ENCODE peak calls at places on chromosomes 13 and 19, in nine cellular contexts. K is lower lobe of right lung, B is spleen, W is AG09309, Z is fibroblast of pulmonary artery, E is IMR-90, M is fibroblast of the aortic adventitia, R is osteoblast, V is cardiac muscle cell. L is an unnamed sample.

GRCh38 chr19:58547323-58548312 is 3.8 kb downstream of the TRIM28 start:
- DNase-seq in M (no peak), E (no peak), V (no peak), Z (no peak), K (no peak), B (no peak), R (peak), W (no peak), L (no peak)

GRCh38 chr13:40342461-40342860 is 324.0 kb downstream of the FOXO1 start:
- DNase-seq in B (no peak), Z (no peak), R (no peak), E (no peak), V (no peak), K (no peak), W (no peak), M (peak), L (no peak)

GRCh38 chr19:52492991-52493470 is 34.4 kb upstream of the ZNF808 start:
- DNase-seq in M (no peak), E (no peak), B (no peak), K (peak), V (no peak), W (no peak), Z (no peak), R (peak), L (peak)

GRCh38 chr13:82713681-82714405 is 1168.4 kb downstream of the SLITRK1 start:
- DNase-seq in R (no peak), V (peak), K (no peak), Z (peak), E (peak), B (no peak), W (peak), M (peak), L (no peak)

GRCh38 chr13:106318941-106319411 is 216.5 kb downstream of the EFNB2 start:
- DNase-seq in K (no peak), E (peak), W (peak), R (peak), M (peak), Z (peak), V (peak), B (no peak), L (peak)

GRCh38 chr19:29289020-29289419 is 76.1 kb upstream of the UQCRFS1 start:
- DNase-seq in B (no peak), V (no peak), E (no peak), M (no peak), R (no peak), W (no peak), K (no peak), Z (no peak), L (no peak)

GRCh38 chr19:48445256-48445605 is 552 bp upstream of the GRWD1 start:
- DNase-seq in V (peak), B (no peak), M (peak), W (peak), K (no peak), R (peak), E (peak), Z (peak), L (peak)

GRCh38 chr13:77381059-77381458 is 54.2 kb upstream of the MYCBP2 start:
- DNase-seq in M (no peak), W (no peak), R (no peak), B (no peak), E (no peak), K (no peak), Z (no peak), V (no peak), L (no peak)

GRCh38 chr19:49744946-49745381 is 18.1 kb downstream of the TSKS start:
- DNase-seq in Z (no peak), W (no peak), E (no peak), V (no peak), R (peak), B (no peak), M (no peak), K (no peak), L (no peak)

GRCh38 chr13:50574731-50575130 is 268.8 kb downstream of the DLEU7 start:
- DNase-seq in V (peak), K (no peak), Z (peak), E (no peak), M (peak), B (no peak), R (peak), W (peak), L (no peak)

GRCh38 chr13:33183431-33184130 is 102.0 kb downstream of the STARD13 start:
- DNase-seq in B (no peak), W (peak), M (no peak), R (peak), K (no peak), Z (no peak), E (peak), V (no peak), L (peak)

GRCh38 chr13:27578121-27579030 is 42.0 kb downstream of the LNX2 start:
- DNase-seq in M (no peak), K (no peak), E (peak), R (peak), B (no peak), W (no peak), Z (peak), V (no peak), L (peak)

GRCh38 chr13:22238269-22238668 is 567.4 kb downstream of the FGF9 start:
- DNase-seq in K (no peak), R (no peak), M (no peak), B (no peak), Z (no peak), V (no peak), E (no peak), W (no peak), L (no peak)

GRCh38 chr13:44573790-44574465 is 2.2 kb downstream of the TSC22D1 start:
- DNase-seq in E (peak), W (peak), B (no peak), V (peak), Z (peak), R (peak), K (no peak), M (peak), L (peak)

GRCh38 chr13:108495686-108496363 is 133.6 kb upstream of the MYO16 start:
- DNase-seq in E (no peak), K (no peak), M (no peak), R (no peak), W (no peak), Z (no peak), B (no peak), V (peak), L (no peak)

GRCh38 chr13:40251343-40252032 is 415.0 kb downstream of the FOXO1 start:
- DNase-seq in K (no peak), M (peak), W (no peak), V (peak), B (no peak), E (no peak), R (no peak), Z (peak), L (peak)

GRCh38 chr19:53994811-53995210 is 3.4 kb downstream of the CACNG6 start:
- DNase-seq in K (no peak), E (peak), W (no peak), B (no peak), R (peak), V (no peak), M (no peak), Z (no peak), L (no peak)

GRCh38 chr19:18373892-18374629 is 11.9 kb upstream of the GDF15 start:
- DNase-seq in K (peak), M (peak), W (peak), E (peak), R (peak), V (peak), Z (peak), B (peak), L (peak)

GRCh38 chr19:45130888-45131615 is 29.7 kb downstream of the NKPD1 start:
- DNase-seq in B (no peak), Z (no peak), W (no peak), E (peak), V (no peak), K (no peak), M (no peak), R (peak), L (peak)

DNA sequence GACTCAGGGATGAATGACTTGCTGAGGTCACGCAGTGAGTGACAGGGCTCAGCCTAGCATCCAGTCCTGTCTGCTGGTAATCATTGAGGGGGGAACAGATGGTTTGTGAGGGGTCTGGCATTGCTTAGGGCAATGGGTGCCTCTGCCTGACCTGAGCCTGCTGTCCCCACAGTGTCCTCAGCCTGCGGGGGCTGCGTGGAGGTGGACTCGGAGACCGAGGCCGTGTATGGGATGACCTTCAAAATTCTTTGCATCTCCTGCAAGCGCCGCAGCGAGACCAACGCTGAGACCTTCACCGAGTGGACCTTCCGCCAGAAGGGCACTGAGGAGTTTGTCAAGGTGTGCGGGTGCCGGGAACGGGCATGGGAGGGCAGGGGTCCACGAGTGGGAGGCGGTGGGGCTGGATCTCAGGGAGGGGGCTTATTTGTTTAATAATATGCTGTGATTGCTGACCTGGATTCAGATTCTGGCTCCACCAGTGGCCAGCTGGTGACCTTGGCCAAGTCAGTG is 2.1 kb downstream of the SCN1B start:
- DNase-seq in Z (no peak), M (no peak), R (peak), B (no peak), E (no peak), K (no peak), V (no peak), W (no peak), L (no peak)
- H3K4me3 ChIP-seq in Z (no peak), M (no peak), R (no peak), B (no peak), E (no peak), K (no peak), V (no peak), W (no peak), L (no peak)

GRCh38 chr13:110528371-110528770 is 33.2 kb downstream of the RAB20 start:
- DNase-seq in M (peak), Z (peak), R (peak), W (peak), K (no peak), V (peak), B (no peak), E (peak), L (peak)

GRCh38 chr13:110523838-110524237 is 37.7 kb downstream of the RAB20 start:
- DNase-seq in R (peak), M (no peak), K (no peak), E (no peak), Z (no peak), W (no peak), V (no peak), B (no peak), L (no peak)

GRCh38 chr13:110524484-110525254 is 36.9 kb downstream of the RAB20 start:
- DNase-seq in M (no peak), K (peak), E (no peak), V (no peak), Z (no peak), B (no peak), R (peak), W (no peak), L (peak)

GRCh38 chr13:110523180-110523579 is 38.3 kb downstream of the RAB20 start:
- DNase-seq in V (no peak), K (no peak), M (no peak), B (no peak), R (no peak), W (no peak), Z (no peak), E (no peak), L (no peak)

DNA sequence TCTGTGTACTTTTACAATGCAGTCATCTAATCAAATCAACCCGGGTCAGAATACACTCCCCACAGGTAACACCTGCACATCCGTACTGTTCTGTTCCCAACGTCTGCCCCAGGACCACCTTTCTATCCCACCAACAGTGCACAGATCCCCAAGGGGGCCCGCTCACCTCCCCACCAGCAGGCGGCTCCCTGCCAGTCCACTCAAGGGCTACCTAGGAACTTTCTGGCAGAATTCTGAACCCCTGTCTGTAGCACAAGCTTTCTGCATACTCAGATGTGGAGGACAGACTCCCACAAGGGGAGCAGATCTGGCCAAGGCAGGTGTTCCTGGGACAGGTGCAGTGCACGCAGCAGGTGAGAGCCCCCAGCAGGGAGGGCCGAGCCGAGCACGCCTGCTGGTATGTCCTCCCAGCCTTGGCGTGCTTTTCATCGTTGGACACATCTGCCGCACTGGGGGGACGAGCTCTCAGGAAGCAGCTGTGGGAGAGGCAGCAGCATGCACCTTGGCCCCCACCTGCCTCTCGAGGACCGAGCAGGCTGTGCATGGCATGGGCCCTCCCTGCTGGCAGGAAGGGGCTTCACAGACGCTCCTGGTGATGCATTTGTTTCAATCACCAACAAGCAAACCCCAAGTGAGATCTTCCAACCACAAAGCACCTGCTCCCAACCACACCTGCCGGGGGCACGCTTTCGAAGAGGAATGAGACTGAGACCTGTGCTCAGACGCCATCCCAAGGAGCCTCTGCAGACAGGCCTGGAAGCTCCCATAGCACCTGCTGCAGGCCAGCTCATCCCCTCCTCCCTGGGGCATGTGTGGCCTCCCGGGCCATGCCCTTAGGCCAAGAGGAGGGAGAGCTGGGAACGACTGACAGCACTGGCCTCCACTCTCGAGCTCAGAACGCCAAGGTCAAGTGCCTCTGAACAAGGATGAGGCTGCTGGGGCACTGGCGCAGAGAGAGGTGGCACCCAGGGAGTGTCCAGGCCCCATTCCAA is 35.9 kb downstream of the RAB20 start:
- DNase-seq in E (no peak), R (peak), K (peak), V (no peak), M (no peak), B (no peak), W (no peak), Z (no peak), L (no peak)
- TF ChIP-seq CTCF in E (no peak), R (no peak), K (no peak), V (no peak), M (no peak), B (no peak), W (no peak), Z (no peak), L (no peak)

GRCh38 chr19:42284641-42285341 is 15.7 kb downstream of the CIC start:
- DNase-seq in E (no peak), B (peak), R (peak), V (no peak), W (no peak), M (no peak), K (no peak), Z (no peak), L (no peak)
- H3K4me3 ChIP-seq in E (peak), B (peak), R (peak), V (peak), W (peak), M (peak), K (peak), Z (peak), L (peak)

DNA sequence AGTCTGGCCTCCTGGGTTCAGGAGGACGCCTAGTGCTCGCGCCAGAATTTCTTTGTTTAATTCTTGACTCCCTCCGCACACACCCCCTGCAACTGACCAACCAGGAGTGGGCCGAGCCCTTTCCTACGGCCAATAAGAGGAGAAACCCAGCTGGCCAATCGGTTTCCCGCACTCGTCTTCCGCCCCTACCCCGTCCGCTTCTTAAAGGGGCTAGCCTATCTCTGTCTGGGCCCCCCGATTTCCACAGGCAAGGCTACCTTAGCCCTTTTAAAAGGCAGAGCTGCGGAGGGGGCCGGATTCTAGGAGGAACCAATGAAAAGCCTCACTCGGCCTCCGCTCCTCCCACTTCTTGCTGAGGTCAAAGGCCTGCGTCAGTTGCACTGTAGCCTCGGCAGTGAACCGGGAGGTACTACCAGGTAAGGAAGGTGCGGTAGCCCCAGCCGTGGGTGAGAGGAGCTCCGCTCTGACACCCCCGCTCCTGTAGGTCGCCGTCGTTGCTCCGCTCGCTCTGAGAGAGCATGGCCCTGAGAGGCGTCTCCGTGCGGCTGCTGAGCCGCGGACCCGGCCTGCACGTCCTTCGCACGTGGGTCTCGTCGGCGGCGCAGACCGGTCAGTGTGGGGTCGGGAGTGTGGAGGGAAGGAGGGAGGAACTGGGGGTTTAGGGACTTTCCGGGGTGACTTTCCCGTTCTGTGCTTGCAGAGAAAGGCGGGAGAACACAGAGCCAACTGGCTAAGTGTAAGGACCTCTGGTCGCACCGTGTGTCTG is at the start of gene GCDH:
- DNase-seq in Z (peak), K (peak), W (peak), R (peak), B (peak), M (peak), E (peak), V (peak), L (peak)
- TF ChIP-seq CTCF in Z (no peak), K (no peak), W (no peak), R (no peak), B (peak), M (no peak), E (no peak), V (no peak), L (no peak)

DNA sequence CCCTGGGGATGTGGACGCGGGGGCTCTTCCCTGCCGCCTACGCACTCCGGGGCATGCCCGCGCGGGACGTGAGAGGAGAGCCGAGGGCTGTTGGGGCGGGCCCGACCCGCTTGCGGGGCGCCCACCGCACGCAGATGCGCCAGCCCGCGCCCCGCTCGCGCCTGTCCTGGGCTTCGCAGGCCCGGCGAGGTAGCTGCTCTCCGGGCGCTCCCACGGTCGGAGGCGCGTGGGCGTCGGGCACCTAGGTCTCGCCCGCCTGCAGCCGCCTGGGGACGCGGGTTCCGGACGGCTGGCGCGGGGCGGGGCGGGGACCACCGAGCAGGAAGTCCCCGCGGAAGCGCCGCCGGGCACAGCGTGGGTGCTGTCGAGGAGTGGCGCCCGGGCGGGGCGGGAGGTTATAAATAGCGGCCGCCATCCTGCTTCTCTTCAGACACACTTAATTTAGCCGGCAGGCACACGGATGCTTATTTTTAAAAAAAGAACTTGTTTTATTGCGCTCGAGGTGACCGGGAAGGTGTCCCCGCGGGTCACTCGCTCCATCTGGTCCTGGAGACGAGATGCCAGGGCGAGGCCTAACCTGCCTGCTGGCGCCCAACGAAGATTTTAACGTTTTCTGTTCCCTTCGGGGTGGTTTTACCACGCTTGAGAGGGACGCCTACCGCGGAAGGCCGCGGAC is 561 bp upstream of the GJA3 start:
- DNase-seq in E (no peak), K (no peak), R (no peak), M (no peak), V (peak), W (no peak), Z (no peak), B (peak), L (no peak)
- H3K4me3 ChIP-seq in E (peak), K (peak), R (peak), M (peak), V (peak), W (peak), Z (peak), B (peak), L (peak)

DNA sequence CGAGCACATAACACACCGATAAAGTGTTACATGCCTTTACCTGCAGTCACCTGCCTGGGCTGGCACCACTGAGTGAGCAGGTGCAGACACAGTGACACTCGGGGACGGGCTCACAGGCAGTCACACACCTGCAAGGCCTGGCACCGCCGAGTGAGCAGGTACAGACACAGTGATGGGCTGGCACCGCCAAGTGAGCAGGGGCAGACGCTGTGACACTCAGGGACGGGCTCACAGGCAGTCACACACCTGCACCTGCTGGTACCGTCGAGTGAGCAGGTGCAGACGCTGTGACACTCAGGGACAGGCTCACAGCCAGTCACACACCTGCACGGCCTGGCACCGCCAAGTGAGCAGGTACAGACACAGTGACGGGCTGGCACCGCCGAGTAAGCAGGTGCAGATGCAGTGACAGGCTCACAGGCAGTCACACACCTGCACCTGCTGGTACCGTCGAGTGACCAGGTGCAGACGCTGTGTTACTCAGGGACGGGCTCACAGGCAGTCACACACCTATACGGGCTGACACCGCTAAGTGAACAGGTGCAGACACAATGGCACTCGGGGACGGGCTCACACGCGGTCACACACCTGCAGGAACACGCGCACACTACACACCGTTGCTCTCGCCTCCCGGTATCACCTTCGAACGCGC is 470 bp downstream of the ZNF835 start:
- DNase-seq in M (no peak), K (no peak), B (no peak), Z (no peak), V (no peak), E (no peak), R (no peak), W (no peak), L (no peak)
- TF ChIP-seq CTCF in M (no peak), K (no peak), B (no peak), Z (no peak), V (no peak), E (no peak), R (no peak), W (no peak), L (no peak)